ENCODE peak calls at places on chromosomes 11 and 22, in seven cellular contexts. K, L, D, Z, M, S and T are unnamed samples.

GRCh38 chr11:78079232-78080083 is at the start of gene NDUFC2:
- DNase-seq in K (peak; percentile 83), L (peak; percentile 85), D (peak; percentile 82), Z (peak; percentile 78), M (peak; percentile 85), S (peak; percentile 37), T (peak; percentile 16)

GRCh38 chr22:28935713-28936112 is 52.3 kb downstream of the ZNRF3 start:
- DNase-seq in K (no peak), L (no peak), D (peak; percentile 43), Z (no peak), M (no peak), S (no peak), T (no peak)

GRCh38 chr11:77038029-77038824 is 4.0 kb downstream of the B3GNT6 start:
- DNase-seq in K (no peak), L (no peak), D (no peak), Z (no peak), M (no peak), S (no peak), T (no peak)

GRCh38 chr11:126370016-126370415 is 14.5 kb downstream of the ST3GAL4 start:
- DNase-seq in K (no peak), L (no peak), D (no peak), Z (no peak), M (no peak), S (no peak), T (no peak)

GRCh38 chr22:20532256-20532993 is 25.0 kb downstream of the MED15 start:
- DNase-seq in K (no peak), L (no peak), D (peak; percentile 4), Z (no peak), M (peak; percentile 14), S (no peak), T (no peak)

GRCh38 chr22:17767236-17768065 is 6.8 kb downstream of the BID start:
- DNase-seq in K (no peak), L (no peak), D (no peak), Z (no peak), M (no peak), S (peak; percentile 23), T (no peak)

GRCh38 chr11:128506999-128507591 is 80.3 kb downstream of the ETS1 start:
- DNase-seq in K (peak; percentile 98), L (peak; percentile 88), D (peak; percentile 52), Z (no peak), M (peak; percentile 43), S (no peak), T (no peak)

GRCh38 chr11:126231725-126232459 is 20.3 kb downstream of the FAM118B start:
- DNase-seq in K (peak; percentile 51), L (no peak), D (no peak), Z (no peak), M (no peak), S (no peak), T (no peak)

GRCh38 chr11:27055065-27055682 is 14.6 kb downstream of the BBOX1 start:
- DNase-seq in K (peak; percentile 20), L (no peak), D (no peak), Z (no peak), M (no peak), S (no peak), T (no peak)

GRCh38 chr11:60657880-60658279 is 41.5 kb upstream of the MS4A8 start:
- DNase-seq in K (no peak), L (no peak), D (no peak), Z (no peak), M (peak; percentile 94), S (no peak), T (no peak)

GRCh38 chr22:49182416-49182815 is 645.3 kb downstream of the BRD1 start:
- DNase-seq in K (no peak), L (no peak), D (no peak), Z (no peak), M (no peak), S (no peak), T (no peak)

GRCh38 chr22:39175127-39176066 is 22.9 kb upstream of the CBX7 start:
- DNase-seq in K (no peak), L (no peak), D (no peak), Z (no peak), M (no peak), S (no peak), T (no peak)

GRCh38 chr11:17378655-17379054 is 9.8 kb downstream of the KCNJ11 start:
- DNase-seq in K (no peak), L (no peak), D (no peak), Z (no peak), M (no peak), S (no peak), T (no peak)